ENCODE peak calls at places on chromosomes 1 and 21, in eight cellular contexts. One of them, this sample, is unnamed.

GRCh38 chr1:15304708-15305326 is 57.8 kb downstream of the FHAD1 start:
- DNase-seq in neural crest cell: peak
- DNase-seq in NCI-H82: peak
- DNase-seq in putamen: peak
- DNase-seq in substantia nigra: no peak
- DNase-seq in pancreas: no peak
- DNase-seq in astrocyte of the hippocampus: peak
- DNase-seq in dermis microvascular lymphatic vessel endothelial cell: peak
- DNase-seq in this sample: peak

GRCh38 chr1:229434641-229435051 is 752 bp upstream of the ACTA1 start:
- DNase-seq in neural crest cell: no peak
- DNase-seq in NCI-H82: peak
- DNase-seq in putamen: no peak
- DNase-seq in substantia nigra: no peak
- DNase-seq in pancreas: no peak
- DNase-seq in astrocyte of the hippocampus: no peak
- DNase-seq in dermis microvascular lymphatic vessel endothelial cell: no peak
- DNase-seq in this sample: peak

GRCh38 chr1:32274646-32275340 is 17.1 kb upstream of the HDAC1 start:
- DNase-seq in neural crest cell: no peak
- DNase-seq in NCI-H82: no peak
- DNase-seq in putamen: no peak
- DNase-seq in substantia nigra: no peak
- DNase-seq in pancreas: no peak
- DNase-seq in astrocyte of the hippocampus: no peak
- DNase-seq in dermis microvascular lymphatic vessel endothelial cell: no peak
- DNase-seq in this sample: no peak

GRCh38 chr1:8133657-8134430 is 107.7 kb upstream of the ERRFI1 start:
- DNase-seq in neural crest cell: no peak
- DNase-seq in NCI-H82: no peak
- DNase-seq in putamen: no peak
- DNase-seq in substantia nigra: no peak
- DNase-seq in pancreas: no peak
- DNase-seq in astrocyte of the hippocampus: peak
- DNase-seq in dermis microvascular lymphatic vessel endothelial cell: peak
- DNase-seq in this sample: no peak

GRCh38 chr1:203170625-203171330 is 4.8 kb downstream of the MYBPH start:
- DNase-seq in neural crest cell: no peak
- DNase-seq in NCI-H82: no peak
- DNase-seq in putamen: no peak
- DNase-seq in substantia nigra: no peak
- DNase-seq in pancreas: no peak
- DNase-seq in astrocyte of the hippocampus: no peak
- DNase-seq in dermis microvascular lymphatic vessel endothelial cell: no peak
- DNase-seq in this sample: no peak

GRCh38 chr1:172449585-172450523 is 6.0 kb upstream of the PIGC start:
- DNase-seq in neural crest cell: peak
- DNase-seq in NCI-H82: peak
- DNase-seq in putamen: peak
- DNase-seq in substantia nigra: peak
- DNase-seq in pancreas: peak
- DNase-seq in astrocyte of the hippocampus: peak
- DNase-seq in dermis microvascular lymphatic vessel endothelial cell: peak
- DNase-seq in this sample: peak

GRCh38 chr1:56688522-56689026 is 43.5 kb downstream of the PRKAA2 start:
- DNase-seq in neural crest cell: no peak
- DNase-seq in NCI-H82: no peak
- DNase-seq in putamen: no peak
- DNase-seq in substantia nigra: no peak
- DNase-seq in pancreas: no peak
- DNase-seq in astrocyte of the hippocampus: peak
- DNase-seq in dermis microvascular lymphatic vessel endothelial cell: peak
- DNase-seq in this sample: peak

GRCh38 chr21:34128124-34128523 is 54.7 kb downstream of the MRPS6 start:
- DNase-seq in neural crest cell: no peak
- DNase-seq in NCI-H82: no peak
- DNase-seq in putamen: no peak
- DNase-seq in substantia nigra: no peak
- DNase-seq in pancreas: no peak
- DNase-seq in astrocyte of the hippocampus: no peak
- DNase-seq in dermis microvascular lymphatic vessel endothelial cell: no peak
- DNase-seq in this sample: no peak

GRCh38 chr1:54105736-54106269 is 47.0 kb downstream of the CDCP2 start:
- DNase-seq in neural crest cell: no peak
- DNase-seq in NCI-H82: no peak
- DNase-seq in putamen: no peak
- DNase-seq in substantia nigra: no peak
- DNase-seq in pancreas: no peak
- DNase-seq in astrocyte of the hippocampus: no peak
- DNase-seq in dermis microvascular lymphatic vessel endothelial cell: no peak
- DNase-seq in this sample: no peak

GRCh38 chr1:49102752-49103151 is 326.1 kb upstream of the BEND5 start:
- DNase-seq in neural crest cell: no peak
- DNase-seq in NCI-H82: no peak
- DNase-seq in putamen: no peak
- DNase-seq in substantia nigra: no peak
- DNase-seq in pancreas: no peak
- DNase-seq in astrocyte of the hippocampus: peak
- DNase-seq in dermis microvascular lymphatic vessel endothelial cell: no peak
- DNase-seq in this sample: no peak

This sample was measured in DMS53.